ENCODE peak calls at places on chromosomes 11 and 22, in eight cellular contexts. One of them, this sample, is unnamed.

GRCh38 chr11:1932681-1933080 is 13.2 kb downstream of the TNNT3 start:
- DNase-seq in naive B cell: no peak
- DNase-seq in activated T-helper 9 cell treated with anti-CD3 and anti-CD28 coated beads, Interleukin-2, amount 50 U/mL, for 16 hours: no peak
- DNase-seq in left lung: no peak
- DNase-seq in activated CD4-positive, alpha-beta T cell treated with anti-CD3 and anti-CD28 coated beads for 24 hours: no peak
- DNase-seq in HAP-1: no peak
- DNase-seq in dermis blood vessel endothelial cell: no peak
- DNase-seq in GM23248: no peak
- DNase-seq in this sample: no peak

GRCh38 chr11:45927332-45927683 is 4.9 kb downstream of the LARGE2 start:
- DNase-seq in left lung: no peak
- DNase-seq in GM23248: no peak
- DNase-seq in activated T-helper 9 cell treated with anti-CD3 and anti-CD28 coated beads, Interleukin-2, amount 50 U/mL, for 16 hours: no peak
- DNase-seq in dermis blood vessel endothelial cell: no peak
- DNase-seq in HAP-1: no peak
- DNase-seq in activated CD4-positive, alpha-beta T cell treated with anti-CD3 and anti-CD28 coated beads for 24 hours: no peak
- DNase-seq in naive B cell: no peak
- DNase-seq in this sample: no peak

GRCh38 chr22:39434243-39434653 is 22.6 kb upstream of the MGAT3 start:
- DNase-seq in GM23248: peak
- DNase-seq in dermis blood vessel endothelial cell: no peak
- DNase-seq in activated CD4-positive, alpha-beta T cell treated with anti-CD3 and anti-CD28 coated beads for 24 hours: no peak
- DNase-seq in naive B cell: no peak
- DNase-seq in HAP-1: no peak
- DNase-seq in left lung: peak
- DNase-seq in activated T-helper 9 cell treated with anti-CD3 and anti-CD28 coated beads, Interleukin-2, amount 50 U/mL, for 16 hours: no peak
- DNase-seq in this sample: no peak

GRCh38 chr22:21641417-21641794 is 696 bp upstream of the SDF2L1 start:
- DNase-seq in dermis blood vessel endothelial cell: peak
- DNase-seq in activated CD4-positive, alpha-beta T cell treated with anti-CD3 and anti-CD28 coated beads for 24 hours: no peak
- DNase-seq in GM23248: peak
- DNase-seq in activated T-helper 9 cell treated with anti-CD3 and anti-CD28 coated beads, Interleukin-2, amount 50 U/mL, for 16 hours: no peak
- DNase-seq in left lung: no peak
- DNase-seq in naive B cell: no peak
- DNase-seq in HAP-1: peak
- DNase-seq in this sample: no peak

GRCh38 chr11:75524576-75525432 is 937 bp downstream of the GDPD5 start:
- DNase-seq in HAP-1: peak
- DNase-seq in activated T-helper 9 cell treated with anti-CD3 and anti-CD28 coated beads, Interleukin-2, amount 50 U/mL, for 16 hours: peak
- DNase-seq in activated CD4-positive, alpha-beta T cell treated with anti-CD3 and anti-CD28 coated beads for 24 hours: no peak
- DNase-seq in naive B cell: peak
- DNase-seq in left lung: peak
- DNase-seq in GM23248: peak
- DNase-seq in dermis blood vessel endothelial cell: peak
- DNase-seq in this sample: no peak

GRCh38 chr11:128891912-128892398 is 799 bp downstream of the KCNJ5 start:
- DNase-seq in left lung: no peak
- DNase-seq in activated CD4-positive, alpha-beta T cell treated with anti-CD3 and anti-CD28 coated beads for 24 hours: no peak
- DNase-seq in activated T-helper 9 cell treated with anti-CD3 and anti-CD28 coated beads, Interleukin-2, amount 50 U/mL, for 16 hours: no peak
- DNase-seq in dermis blood vessel endothelial cell: no peak
- DNase-seq in GM23248: no peak
- DNase-seq in naive B cell: no peak
- DNase-seq in HAP-1: no peak
- DNase-seq in this sample: no peak

GRCh38 chr11:124622531-124623451 is at the start of gene TBRG1:
- DNase-seq in naive B cell: peak
- DNase-seq in dermis blood vessel endothelial cell: peak
- DNase-seq in left lung: peak
- DNase-seq in activated CD4-positive, alpha-beta T cell treated with anti-CD3 and anti-CD28 coated beads for 24 hours: peak
- DNase-seq in HAP-1: peak
- DNase-seq in activated T-helper 9 cell treated with anti-CD3 and anti-CD28 coated beads, Interleukin-2, amount 50 U/mL, for 16 hours: peak
- DNase-seq in GM23248: peak
- DNase-seq in this sample: peak

GRCh38 chr11:34794696-34795095 is 121.5 kb downstream of the APIP start:
- DNase-seq in activated T-helper 9 cell treated with anti-CD3 and anti-CD28 coated beads, Interleukin-2, amount 50 U/mL, for 16 hours: no peak
- DNase-seq in GM23248: no peak
- DNase-seq in left lung: no peak
- DNase-seq in dermis blood vessel endothelial cell: no peak
- DNase-seq in naive B cell: no peak
- DNase-seq in HAP-1: no peak
- DNase-seq in activated CD4-positive, alpha-beta T cell treated with anti-CD3 and anti-CD28 coated beads for 24 hours: no peak
- DNase-seq in this sample: no peak

GRCh38 chr11:68377389-68377795 is 65.0 kb downstream of the LRP5 start:
- DNase-seq in activated CD4-positive, alpha-beta T cell treated with anti-CD3 and anti-CD28 coated beads for 24 hours: no peak
- DNase-seq in GM23248: no peak
- DNase-seq in naive B cell: no peak
- DNase-seq in dermis blood vessel endothelial cell: peak
- DNase-seq in left lung: no peak
- DNase-seq in HAP-1: no peak
- DNase-seq in activated T-helper 9 cell treated with anti-CD3 and anti-CD28 coated beads, Interleukin-2, amount 50 U/mL, for 16 hours: no peak
- DNase-seq in this sample: no peak

GRCh38 chr11:123302751-123303195 is 107.7 kb upstream of the CLMP start:
- DNase-seq in activated CD4-positive, alpha-beta T cell treated with anti-CD3 and anti-CD28 coated beads for 24 hours: no peak
- DNase-seq in GM23248: peak
- DNase-seq in activated T-helper 9 cell treated with anti-CD3 and anti-CD28 coated beads, Interleukin-2, amount 50 U/mL, for 16 hours: no peak
- DNase-seq in dermis blood vessel endothelial cell: peak
- DNase-seq in naive B cell: no peak
- DNase-seq in HAP-1: no peak
- DNase-seq in left lung: no peak
- DNase-seq in this sample: peak

GRCh38 chr22:27663812-27664211 is 137.7 kb downstream of the MN1 start:
- DNase-seq in activated T-helper 9 cell treated with anti-CD3 and anti-CD28 coated beads, Interleukin-2, amount 50 U/mL, for 16 hours: no peak
- DNase-seq in HAP-1: no peak
- DNase-seq in GM23248: peak
- DNase-seq in dermis blood vessel endothelial cell: peak
- DNase-seq in left lung: no peak
- DNase-seq in activated CD4-positive, alpha-beta T cell treated with anti-CD3 and anti-CD28 coated beads for 24 hours: no peak
- DNase-seq in naive B cell: no peak
- DNase-seq in this sample: no peak

GRCh38 chr11:106012744-106013143 is 9.3 kb downstream of the MSANTD4 start:
- DNase-seq in activated CD4-positive, alpha-beta T cell treated with anti-CD3 and anti-CD28 coated beads for 24 hours: no peak
- DNase-seq in left lung: no peak
- DNase-seq in activated T-helper 9 cell treated with anti-CD3 and anti-CD28 coated beads, Interleukin-2, amount 50 U/mL, for 16 hours: no peak
- DNase-seq in naive B cell: no peak
- DNase-seq in HAP-1: no peak
- DNase-seq in dermis blood vessel endothelial cell: peak
- DNase-seq in GM23248: peak
- DNase-seq in this sample: no peak

GRCh38 chr11:83680351-83680750 is 394.2 kb upstream of the CCDC90B start:
- DNase-seq in dermis blood vessel endothelial cell: no peak
- DNase-seq in naive B cell: no peak
- DNase-seq in left lung: no peak
- DNase-seq in activated CD4-positive, alpha-beta T cell treated with anti-CD3 and anti-CD28 coated beads for 24 hours: no peak
- DNase-seq in HAP-1: no peak
- DNase-seq in activated T-helper 9 cell treated with anti-CD3 and anti-CD28 coated beads, Interleukin-2, amount 50 U/mL, for 16 hours: no peak
- DNase-seq in GM23248: no peak
- DNase-seq in this sample: peak

GRCh38 chr11:69460540-69461257 is 20.8 kb upstream of the LINC01488 start:
- DNase-seq in naive B cell: no peak
- DNase-seq in dermis blood vessel endothelial cell: peak
- DNase-seq in left lung: no peak
- DNase-seq in HAP-1: no peak
- DNase-seq in activated T-helper 9 cell treated with anti-CD3 and anti-CD28 coated beads, Interleukin-2, amount 50 U/mL, for 16 hours: no peak
- DNase-seq in activated CD4-positive, alpha-beta T cell treated with anti-CD3 and anti-CD28 coated beads for 24 hours: no peak
- DNase-seq in GM23248: peak
- DNase-seq in this sample: no peak

GRCh38 chr22:27827586-27828213 is 26.1 kb upstream of the MN1 start:
- DNase-seq in activated T-helper 9 cell treated with anti-CD3 and anti-CD28 coated beads, Interleukin-2, amount 50 U/mL, for 16 hours: no peak
- DNase-seq in HAP-1: no peak
- DNase-seq in naive B cell: no peak
- DNase-seq in dermis blood vessel endothelial cell: no peak
- DNase-seq in activated CD4-positive, alpha-beta T cell treated with anti-CD3 and anti-CD28 coated beads for 24 hours: no peak
- DNase-seq in GM23248: no peak
- DNase-seq in left lung: no peak
- DNase-seq in this sample: no peak

GRCh38 chr11:31237819-31238771 is 131.4 kb downstream of the DCDC1 start:
- DNase-seq in activated CD4-positive, alpha-beta T cell treated with anti-CD3 and anti-CD28 coated beads for 24 hours: no peak
- DNase-seq in naive B cell: no peak
- DNase-seq in dermis blood vessel endothelial cell: no peak
- DNase-seq in activated T-helper 9 cell treated with anti-CD3 and anti-CD28 coated beads, Interleukin-2, amount 50 U/mL, for 16 hours: no peak
- DNase-seq in GM23248: peak
- DNase-seq in left lung: no peak
- DNase-seq in HAP-1: peak
- DNase-seq in this sample: peak

GRCh38 chr22:32106930-32107329 is 52.2 kb downstream of the C22orf42 start:
- DNase-seq in HAP-1: no peak
- DNase-seq in left lung: no peak
- DNase-seq in activated T-helper 9 cell treated with anti-CD3 and anti-CD28 coated beads, Interleukin-2, amount 50 U/mL, for 16 hours: no peak
- DNase-seq in GM23248: peak
- DNase-seq in dermis blood vessel endothelial cell: peak
- DNase-seq in naive B cell: no peak
- DNase-seq in activated CD4-positive, alpha-beta T cell treated with anti-CD3 and anti-CD28 coated beads for 24 hours: no peak
- DNase-seq in this sample: peak

GRCh38 chr11:118418770-118419169 is 17.4 kb downstream of the ATP5MG start:
- DNase-seq in GM23248: no peak
- DNase-seq in HAP-1: no peak
- DNase-seq in naive B cell: no peak
- DNase-seq in activated T-helper 9 cell treated with anti-CD3 and anti-CD28 coated beads, Interleukin-2, amount 50 U/mL, for 16 hours: no peak
- DNase-seq in dermis blood vessel endothelial cell: no peak
- DNase-seq in activated CD4-positive, alpha-beta T cell treated with anti-CD3 and anti-CD28 coated beads for 24 hours: no peak
- DNase-seq in left lung: no peak
- DNase-seq in this sample: no peak

GRCh38 chr11:131136476-131136875 is 220.2 kb upstream of the SNX19 start:
- DNase-seq in HAP-1: no peak
- DNase-seq in activated T-helper 9 cell treated with anti-CD3 and anti-CD28 coated beads, Interleukin-2, amount 50 U/mL, for 16 hours: no peak
- DNase-seq in naive B cell: no peak
- DNase-seq in activated CD4-positive, alpha-beta T cell treated with anti-CD3 and anti-CD28 coated beads for 24 hours: no peak
- DNase-seq in dermis blood vessel endothelial cell: no peak
- DNase-seq in GM23248: peak
- DNase-seq in left lung: no peak
- DNase-seq in this sample: no peak

GRCh38 chr22:17476838-17477237 is 86.5 kb upstream of the SLC25A18 start:
- DNase-seq in dermis blood vessel endothelial cell: no peak
- DNase-seq in naive B cell: no peak
- DNase-seq in GM23248: no peak
- DNase-seq in left lung: no peak
- DNase-seq in activated CD4-positive, alpha-beta T cell treated with anti-CD3 and anti-CD28 coated beads for 24 hours: no peak
- DNase-seq in activated T-helper 9 cell treated with anti-CD3 and anti-CD28 coated beads, Interleukin-2, amount 50 U/mL, for 16 hours: no peak
- DNase-seq in HAP-1: no peak
- DNase-seq in this sample: peak

GRCh38 chr11:105823495-105824033 is 198.5 kb downstream of the MSANTD4 start:
- DNase-seq in activated T-helper 9 cell treated with anti-CD3 and anti-CD28 coated beads, Interleukin-2, amount 50 U/mL, for 16 hours: no peak
- DNase-seq in HAP-1: no peak
- DNase-seq in activated CD4-positive, alpha-beta T cell treated with anti-CD3 and anti-CD28 coated beads for 24 hours: no peak
- DNase-seq in dermis blood vessel endothelial cell: no peak
- DNase-seq in naive B cell: no peak
- DNase-seq in left lung: no peak
- DNase-seq in GM23248: no peak
- DNase-seq in this sample: no peak

This sample was measured in A673.